ENCODE peak calls at places on chromosome 7, in seven cellular contexts. I is uterus, M is Panc1, G is stomach, Y is sigmoid colon, T is hepatocyte, Q is esophagus muscularis mucosa. O is an unnamed sample. For H3K27me3, the result is how much of the 10 kb centered on the place peaks cover.

GRCh38 chr7:98810166-98810802 is 59.5 kb downstream of the TMEM130 start:
- DNase-seq in M (no peak), G (no peak), T (no peak), Y (no peak), Q (no peak), I (no peak), O (no peak)

GRCh38 chr7:134943785-134944400 is 42.4 kb upstream of the AGBL3 start:
- DNase-seq in M (peak), Q (no peak), Y (no peak), G (no peak), T (peak), I (no peak), O (no peak)

GRCh38 chr7:28984631-28985030 is 26.5 kb upstream of the TRIL start:
- DNase-seq in M (no peak), Y (peak), G (peak), Q (peak), T (peak), I (peak), O (no peak)

GRCh38 chr7:144384555-144385245 is 18.8 kb downstream of the NOBOX start:
- DNase-seq in G (no peak), M (no peak), T (peak), Y (peak), Q (no peak), I (no peak), O (no peak)

GRCh38 chr7:45901566-45901965 is 13.3 kb downstream of the IGFBP1 start:
- DNase-seq in T (no peak), Y (no peak), Q (no peak), M (no peak), I (no peak), G (no peak), O (no peak)

GRCh38 chr7:5598769-5599371 is 175.2 kb upstream of the TNRC18 start:
- DNase-seq in I (no peak), T (peak), G (no peak), M (no peak), Y (no peak), Q (no peak), O (no peak)

GRCh38 chr7:50957427-50957826 is 174.7 kb upstream of the GRB10 start:
- DNase-seq in Y (no peak), G (no peak), T (peak), M (no peak), Q (peak), I (no peak), O (no peak)

GRCh38 chr7:47622946-47623640 is 41.2 kb upstream of the TNS3 start:
- DNase-seq in G (no peak), I (peak), Q (no peak), T (peak), Y (peak), M (no peak), O (no peak)

GRCh38 chr7:76507723-76508406 is 2.5 kb upstream of the UPK3B start:
- DNase-seq in Q (no peak), Y (no peak), T (peak), G (no peak), M (no peak), I (no peak), O (no peak)

GRCh38 chr7:151083071-151083823 is at the start of gene TMUB1:
- DNase-seq in T (peak), Y (peak), M (no peak), G (peak), Q (no peak), I (peak), O (peak)

GRCh38 chr7:40879941-40880558 is 745.2 kb downstream of the SUGCT start:
- DNase-seq in M (no peak), I (no peak), T (no peak), G (no peak), Q (no peak), Y (no peak), O (no peak)

GRCh38 chr7:135645296-135645904 is 16.9 kb upstream of the STMP1 start:
- DNase-seq in I (no peak), Q (no peak), M (no peak), Y (no peak), T (peak), G (no peak), O (no peak)

GRCh38 chr7:124747072-124747471 is 18.5 kb downstream of the GPR37 start:
- DNase-seq in Y (no peak), M (no peak), G (no peak), Q (no peak), I (no peak), T (no peak), O (no peak)

GRCh38 chr7:144379791-144380384 is 23.6 kb downstream of the NOBOX start:
- DNase-seq in Q (no peak), I (no peak), G (no peak), T (no peak), M (no peak), Y (no peak), O (no peak)

GRCh38 chr7:151060416-151061234 is 1.2 kb downstream of the SLC4A2 start:
- DNase-seq in T (peak), Q (no peak), Y (peak), G (peak), M (no peak), I (peak), O (no peak)

GRCh38 chr7:64946772-64947171 is 43.7 kb downstream of the ZNF273 start:
- DNase-seq in G (no peak), I (no peak), Y (no peak), Q (no peak), T (peak), M (no peak), O (no peak)

GRCh38 chr7:103989200-103989784 is at the start of gene RELN:
- DNase-seq in M (no peak), T (peak), I (no peak), Y (no peak), G (no peak), Q (no peak), O (no peak)

GRCh38 chr7:158237672-158238335 is 349.8 kb downstream of the PTPRN2 start:
- DNase-seq in T (no peak), Y (no peak), G (peak), M (no peak), I (no peak), Q (peak), O (no peak)

GRCh38 chr7:159104188-159105030 is 40.3 kb downstream of the VIPR2 start:
- DNase-seq in T (no peak), M (no peak), G (no peak), Y (peak), Q (no peak), I (peak), O (no peak)

GRCh38 chr7:34991938-34992840 is 45.1 kb downstream of the DPY19L1 start:
- DNase-seq in M (no peak), I (no peak), G (no peak), Y (no peak), T (no peak), Q (no peak), O (no peak)

GRCh38 chr7:143288836-143289235 is 685 bp downstream of the CASP2 start:
- DNase-seq in Q (no peak), I (no peak), Y (no peak), M (no peak), T (no peak), G (no peak), O (no peak)

GRCh38 chr7:66348959-66349358 is 143.8 kb downstream of the TPST1 start:
- DNase-seq in Q (no peak), Y (no peak), T (no peak), M (no peak), G (no peak), I (no peak), O (no peak)

GRCh38 chr7:73340514-73340913 is 12.6 kb downstream of the FKBP6 start:
- DNase-seq in I (no peak), Y (no peak), M (no peak), T (no peak), Q (no peak), G (no peak), O (no peak)

GRCh38 chr7:127831312-127832212 is 179.6 kb downstream of the SND1 start:
- DNase-seq in I (no peak), Y (no peak), M (no peak), Q (no peak), T (no peak), G (no peak), O (no peak)

GRCh38 chr7:142598297-142598696 is 151.0 kb upstream of the PRSS1 start:
- DNase-seq in G (no peak), M (no peak), Y (no peak), Q (no peak), T (no peak), I (no peak), O (no peak)

GRCh38 chr7:44306608-44307007 is 18.8 kb downstream of the CAMK2B start:
- DNase-seq in I (no peak), M (no peak), T (no peak), G (peak), Q (peak), Y (no peak), O (no peak)

GRCh38 chr7:81937091-81937490 is 167.2 kb upstream of the HGF start:
- DNase-seq in G (no peak), Q (no peak), I (no peak), T (no peak), M (no peak), Y (no peak), O (no peak)

GRCh38 chr7:114825423-114825951 is 96.4 kb upstream of the MDFIC start:
- DNase-seq in T (no peak), Y (no peak), Q (no peak), G (no peak), M (no peak), I (no peak), O (no peak)

GRCh38 chr7:84102213-84102612 is 92.4 kb downstream of the SEMA3A start:
- DNase-seq in Q (no peak), I (no peak), G (no peak), M (no peak), T (no peak), Y (no peak), O (no peak)

GRCh38 chr7:127239814-127240213 is 12.9 kb downstream of the GRM8 start:
- DNase-seq in T (no peak), G (no peak), M (no peak), Y (no peak), Q (no peak), I (no peak), O (no peak)

GRCh38 chr7:14596421-14596820 is 306.1 kb downstream of the DGKB start:
- DNase-seq in T (no peak), M (no peak), Y (no peak), Q (no peak), I (no peak), G (no peak), O (no peak)

GRCh38 chr7:1555813-1556540 is at the start of gene TMEM184A:
- DNase-seq in G (peak), Q (no peak), Y (no peak), T (peak), M (no peak), I (no peak), O (peak)

DNA sequence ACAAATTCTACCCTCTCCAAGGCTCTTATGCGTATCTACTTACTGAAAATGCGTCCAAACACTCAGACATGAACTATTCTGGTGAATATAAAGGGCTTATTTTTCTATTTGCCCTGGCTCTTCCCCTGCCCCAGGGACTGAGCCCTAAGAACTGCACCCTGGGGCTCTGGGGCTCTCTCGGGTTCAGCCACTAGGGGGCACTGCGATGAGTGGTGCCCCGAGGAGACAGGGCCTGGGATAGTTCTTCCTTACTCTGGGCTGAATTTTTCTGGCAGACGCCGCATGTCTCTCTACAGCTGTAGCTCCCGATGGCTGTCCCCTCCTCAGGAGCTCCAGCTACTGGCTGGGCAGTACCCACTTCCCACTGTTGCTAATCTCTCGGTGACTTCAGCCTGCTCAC is 30.8 kb upstream of the GSDME start:
- DNase-seq in Y (no peak), T (no peak), G (no peak), Q (no peak), I (no peak), M (no peak), O (no peak)
- TF ChIP-seq CTCF in Y (no peak), T (no peak), G (no peak), Q (no peak), I (no peak), M (peak), O (peak)

DNA sequence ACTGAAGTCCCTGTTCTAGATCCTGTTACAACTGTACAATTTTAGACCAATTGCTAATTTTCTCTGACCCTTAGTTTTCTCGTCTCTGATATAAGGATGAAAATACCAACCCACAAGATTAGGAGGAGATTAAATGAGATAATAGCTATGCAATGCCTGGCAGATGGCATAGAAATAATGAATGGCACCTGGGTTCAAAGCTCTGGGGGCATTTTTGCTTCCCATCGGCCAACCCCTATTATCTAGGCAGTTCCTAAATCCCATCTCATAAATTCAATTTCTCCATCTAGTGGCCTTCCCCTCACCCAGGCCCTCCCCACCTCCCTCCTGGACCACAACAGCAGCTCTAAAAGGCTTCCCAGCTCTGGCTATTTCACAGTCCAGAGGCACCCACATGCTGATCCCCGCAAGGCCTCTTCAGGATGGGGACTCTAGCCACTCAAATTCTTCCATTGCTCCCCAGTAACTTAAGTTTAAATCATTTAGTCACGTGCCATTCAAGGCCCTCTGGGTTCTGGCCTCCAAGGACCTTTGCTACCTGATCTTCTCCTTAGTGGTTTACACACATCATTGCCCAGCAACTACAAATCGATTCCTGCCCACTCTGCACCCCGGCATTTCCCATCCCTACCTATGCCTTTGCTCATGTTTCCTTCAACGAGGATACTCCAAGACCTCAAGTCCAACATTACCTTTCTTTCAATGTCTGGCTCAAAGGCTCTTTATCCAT is 202.4 kb upstream of the KLF14 start:
- DNase-seq in Q (peak), T (no peak), G (no peak), M (no peak), I (no peak), Y (no peak), O (no peak)
- H3K27ac ChIP-seq in Q (no peak), T (no peak), G (no peak), M (peak), I (peak), Y (no peak), O (no peak)

GRCh38 chr7:132590162-132590561 is 13.9 kb upstream of the PLXNA4 start:
- DNase-seq in T (no peak), G (no peak), I (no peak), M (no peak), Y (no peak), Q (no peak), O (no peak)
- H3K27me3 ChIP-seq in T (under half), G (under half), I (under half), M (under half), Y (under half), Q (under half), O (under half)

GRCh38 chr7:106947244-106947728 is 82.2 kb downstream of the PIK3CG start:
- DNase-seq in Q (no peak), I (peak), Y (no peak), T (peak), G (peak), M (peak), O (peak)
- TF ChIP-seq CTCF in Q (peak), I (peak), Y (peak), T (peak), G (no peak), M (peak), O (peak)